ENCODE peak calls at places on chromosomes 3 and 15, in five cellular contexts. W, P, D, A and L are unnamed samples.

GRCh38 chr3:72459588-72459987 is 388.7 kb downstream of the SHQ1 start:
- DNase-seq in W (no peak), A (no peak), D (no peak), P (no peak), L (no peak)

GRCh38 chr3:32109256-32109655 is 2.8 kb downstream of the GPD1L start:
- DNase-seq in W (peak), D (no peak), A (peak), P (peak), L (peak)

GRCh38 chr15:82540984-82541431 is 751 bp upstream of the RPS17 start:
- DNase-seq in P (peak), W (no peak), D (peak), A (peak), L (peak)

GRCh38 chr3:173214576-173214975 is 73.5 kb upstream of the SPATA16 start:
- DNase-seq in D (no peak), P (no peak), A (no peak), W (no peak), L (no peak)

GRCh38 chr3:172708905-172709775 is 1.7 kb downstream of the NCEH1 start:
- DNase-seq in P (no peak), A (no peak), W (no peak), D (no peak), L (no peak)

GRCh38 chr15:38868326-38869114 is 303.9 kb upstream of the RASGRP1 start:
- DNase-seq in W (peak), P (no peak), A (peak), D (peak), L (peak)

GRCh38 chr3:157089455-157090221 is 70.3 kb downstream of the CCNL1 start:
- DNase-seq in A (peak), D (no peak), P (peak), W (no peak), L (no peak)

GRCh38 chr3:108100906-108101305 is 10.1 kb upstream of the CD47 start:
- DNase-seq in W (no peak), A (no peak), P (no peak), D (no peak), L (no peak)

GRCh38 chr3:128009952-128010846 is 42.0 kb upstream of the SEC61A1 start:
- DNase-seq in A (peak), D (no peak), P (no peak), W (peak), L (peak)

GRCh38 chr3:102156426-102156825 is 278.4 kb upstream of the ZPLD1 start:
- DNase-seq in P (no peak), D (peak), A (peak), W (peak), L (peak)

GRCh38 chr3:10015476-10015904 is 10.7 kb upstream of the FANCD2 start:
- DNase-seq in P (peak), D (no peak), W (peak), A (peak), L (peak)

GRCh38 chr15:68196445-68197169 is 8.5 kb downstream of the CALML4 start:
- DNase-seq in W (no peak), D (no peak), A (no peak), P (no peak), L (no peak)

GRCh38 chr3:71152892-71153265 is 430.6 kb downstream of the FOXP1 start:
- DNase-seq in P (no peak), D (no peak), A (no peak), W (no peak), L (no peak)

GRCh38 chr3:123104550-123104949 is 37.7 kb downstream of the PDIA5 start:
- DNase-seq in A (peak), D (peak), P (no peak), W (peak), L (peak)

GRCh38 chr15:69979783-69980182 is 117.9 kb downstream of the TLE3 start:
- DNase-seq in W (no peak), D (no peak), P (no peak), A (no peak), L (no peak)

GRCh38 chr3:9347086-9347485 is 15.8 kb upstream of the THUMPD3 start:
- DNase-seq in A (peak), W (peak), D (no peak), P (no peak), L (peak)

GRCh38 chr3:157447026-157447694 is 10.5 kb downstream of the PTX3 start:
- DNase-seq in D (no peak), A (peak), W (peak), P (no peak), L (peak)

GRCh38 chr3:172034786-172035685 is 4.3 kb upstream of the FNDC3B start:
- DNase-seq in P (no peak), W (peak), A (no peak), D (no peak), L (peak)

GRCh38 chr3:127590282-127590592 is 296 bp downstream of the TPRA1 start:
- DNase-seq in D (no peak), W (no peak), A (peak), P (peak), L (no peak)

GRCh38 chr15:51907136-51907862 is 64.3 kb downstream of the LEO1 start:
- DNase-seq in P (peak), W (no peak), D (peak), A (peak), L (no peak)

GRCh38 chr15:87287156-87287555 is 969.4 kb downstream of the NTRK3 start:
- DNase-seq in W (peak), A (peak), D (no peak), P (no peak), L (peak)

GRCh38 chr3:69828817-69829216 is 89.6 kb downstream of the MITF start:
- DNase-seq in P (no peak), D (no peak), A (no peak), W (no peak), L (no peak)

GRCh38 chr3:9600597-9600996 is 47.0 kb upstream of the LHFPL4 start:
- DNase-seq in W (no peak), D (no peak), P (peak), A (no peak), L (no peak)

GRCh38 chr3:172516318-172517214 is 6.7 kb downstream of the TNFSF10 start:
- DNase-seq in D (no peak), P (peak), A (peak), W (peak), L (peak)

GRCh38 chr15:47273817-47274216 is 443.5 kb upstream of the SEMA6D start:
- DNase-seq in W (no peak), P (no peak), A (no peak), D (no peak), L (no peak)

DNA sequence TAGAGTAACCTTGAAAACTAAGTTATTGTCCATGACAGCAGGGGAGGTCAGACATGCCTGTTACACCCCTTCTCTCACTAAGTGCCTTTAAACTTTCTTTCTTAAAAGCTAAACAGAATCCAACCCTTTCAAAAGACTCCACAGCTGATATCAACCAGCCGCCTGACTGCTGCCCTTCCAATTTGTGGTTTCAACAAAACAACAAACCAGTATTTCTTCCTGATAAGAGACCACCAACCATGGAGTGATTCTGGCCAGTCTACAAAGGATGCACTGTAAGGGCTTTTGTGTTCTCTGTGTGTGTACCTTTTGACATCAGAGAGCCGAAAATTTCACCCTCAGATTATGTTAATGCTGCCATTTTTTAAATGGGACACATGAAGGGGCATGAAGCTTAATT is 1204.2 kb downstream of the ROBO2 start:
- DNase-seq in D (no peak), W (no peak), P (no peak), A (no peak), L (no peak)
- TF ChIP-seq CTCF in D (no peak), W (no peak), P (no peak), A (no peak), L (no peak)

GRCh38 chr3:120907659-120908029 is 361 bp upstream of the STXBP5L start:
- DNase-seq in W (no peak), P (no peak), A (no peak), D (no peak), L (peak)
- H3K4me3 ChIP-seq in W (no peak), P (no peak), A (no peak), D (peak), L (no peak)

GRCh38 chr15:33425149-33425548 is 114.4 kb downstream of the RYR3 start:
- DNase-seq in A (peak), D (no peak), P (no peak), W (peak), L (peak)

GRCh38 chr15:33433821-33434220 is 123.1 kb downstream of the RYR3 start:
- DNase-seq in D (no peak), A (no peak), P (no peak), W (no peak), L (no peak)

GRCh38 chr15:33430564-33430963 is 119.8 kb downstream of the RYR3 start:
- DNase-seq in A (no peak), P (no peak), W (no peak), D (no peak), L (no peak)
- TF ChIP-seq CTCF in A (no peak), P (no peak), W (no peak), D (no peak), L (no peak)

DNA sequence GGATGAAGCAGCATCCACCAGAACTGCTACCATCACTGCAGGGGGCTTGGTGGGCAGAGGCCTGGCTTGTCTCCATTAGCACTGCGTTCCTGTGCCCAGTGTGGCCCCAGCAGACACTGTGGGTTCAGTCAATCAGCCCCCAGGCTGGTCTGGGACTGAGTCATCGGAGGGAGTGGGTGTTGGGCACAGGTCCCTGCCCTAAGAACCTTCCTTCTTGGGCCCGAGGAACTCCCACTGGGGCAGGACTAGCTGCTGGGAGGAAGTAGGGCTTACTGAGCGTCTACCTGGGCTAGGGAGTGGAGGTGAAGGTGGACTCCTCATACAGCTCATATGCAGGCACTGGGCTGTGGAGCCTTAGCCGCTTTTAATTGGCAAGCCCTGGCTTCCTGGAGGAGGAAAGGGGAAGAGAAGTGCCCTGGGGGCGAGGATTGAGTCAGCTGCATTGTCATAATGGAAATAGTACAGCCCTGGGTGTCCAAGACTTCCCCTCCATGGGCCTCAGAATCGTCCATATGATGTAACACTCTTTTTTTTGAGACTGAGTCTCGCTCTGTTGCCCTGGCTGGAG is 1.4 kb upstream of the PPM1M start:
- DNase-seq in A (peak), P (peak), W (peak), D (no peak), L (peak)
- H3K4me3 ChIP-seq in A (no peak), P (peak), W (no peak), D (no peak), L (no peak)

GRCh38 chr15:28885630-28886430 is at the start of gene APBA2:
- DNase-seq in A (peak), P (no peak), W (peak), D (peak), L (peak)
- TF ChIP-seq CTCF in A (no peak), P (no peak), W (no peak), D (peak), L (no peak)

GRCh38 chr3:191131305-191131704 is 67.7 kb upstream of the OSTN start:
- DNase-seq in A (no peak), P (no peak), W (no peak), D (no peak), L (no peak)
- H3K4me3 ChIP-seq in A (no peak), P (no peak), W (no peak), D (no peak), L (no peak)